ENCODE peak calls at places on chromosome 3, in four cellular contexts. One of them, this sample, is unnamed.

GRCh38 chr3:39343076-39343717 is 13.7 kb downstream of the CCR8 start:
- DNase-seq in stimulated activated CD4-positive, alpha-beta T cell treated with anti-CD3 and anti-CD28 coated beads, Interleukin-2, amount 100 ng/mL, for 48 hours: no peak
- DNase-seq in RWPE1: peak
- DNase-seq in HT-29: no peak
- DNase-seq in this sample: no peak

GRCh38 chr3:8458711-8459110 is 42.9 kb upstream of the LMCD1 start:
- DNase-seq in RWPE1: no peak
- DNase-seq in stimulated activated CD4-positive, alpha-beta T cell treated with anti-CD3 and anti-CD28 coated beads, Interleukin-2, amount 100 ng/mL, for 48 hours: no peak
- DNase-seq in HT-29: no peak
- DNase-seq in this sample: peak

GRCh38 chr3:149744151-149744550 is 8.1 kb downstream of the COMMD2 start:
- DNase-seq in RWPE1: no peak
- DNase-seq in stimulated activated CD4-positive, alpha-beta T cell treated with anti-CD3 and anti-CD28 coated beads, Interleukin-2, amount 100 ng/mL, for 48 hours: no peak
- DNase-seq in HT-29: no peak
- DNase-seq in this sample: no peak

GRCh38 chr3:80999481-80999880 is 762.0 kb downstream of the GBE1 start:
- DNase-seq in HT-29: no peak
- DNase-seq in stimulated activated CD4-positive, alpha-beta T cell treated with anti-CD3 and anti-CD28 coated beads, Interleukin-2, amount 100 ng/mL, for 48 hours: no peak
- DNase-seq in RWPE1: no peak
- DNase-seq in this sample: no peak

GRCh38 chr3:36937492-36937891 is 7.4 kb downstream of the TRANK1 start:
- DNase-seq in RWPE1: no peak
- DNase-seq in stimulated activated CD4-positive, alpha-beta T cell treated with anti-CD3 and anti-CD28 coated beads, Interleukin-2, amount 100 ng/mL, for 48 hours: no peak
- DNase-seq in HT-29: no peak
- DNase-seq in this sample: no peak

GRCh38 chr3:47910777-47911440 is 105.3 kb downstream of the MAP4 start:
- DNase-seq in stimulated activated CD4-positive, alpha-beta T cell treated with anti-CD3 and anti-CD28 coated beads, Interleukin-2, amount 100 ng/mL, for 48 hours: no peak
- DNase-seq in HT-29: no peak
- DNase-seq in RWPE1: peak
- DNase-seq in this sample: peak

GRCh38 chr3:196513697-196514349 is 1.3 kb downstream of the SMCO1 start:
- DNase-seq in HT-29: no peak
- DNase-seq in RWPE1: no peak
- DNase-seq in stimulated activated CD4-positive, alpha-beta T cell treated with anti-CD3 and anti-CD28 coated beads, Interleukin-2, amount 100 ng/mL, for 48 hours: no peak
- DNase-seq in this sample: peak

GRCh38 chr3:189735913-189736312 is 104.7 kb downstream of the TP63 start:
- DNase-seq in HT-29: no peak
- DNase-seq in RWPE1: no peak
- DNase-seq in stimulated activated CD4-positive, alpha-beta T cell treated with anti-CD3 and anti-CD28 coated beads, Interleukin-2, amount 100 ng/mL, for 48 hours: no peak
- DNase-seq in this sample: no peak

GRCh38 chr3:101675709-101676218 is 1.2 kb downstream of the ZBTB11 start:
- DNase-seq in HT-29: no peak
- DNase-seq in stimulated activated CD4-positive, alpha-beta T cell treated with anti-CD3 and anti-CD28 coated beads, Interleukin-2, amount 100 ng/mL, for 48 hours: no peak
- DNase-seq in RWPE1: no peak
- DNase-seq in this sample: no peak

GRCh38 chr3:99473321-99473751 is 165.1 kb upstream of the COL8A1 start:
- DNase-seq in HT-29: no peak
- DNase-seq in RWPE1: no peak
- DNase-seq in stimulated activated CD4-positive, alpha-beta T cell treated with anti-CD3 and anti-CD28 coated beads, Interleukin-2, amount 100 ng/mL, for 48 hours: no peak
- DNase-seq in this sample: no peak

GRCh38 chr3:64741344-64741743 is 53.5 kb upstream of the ADAMTS9 start:
- DNase-seq in stimulated activated CD4-positive, alpha-beta T cell treated with anti-CD3 and anti-CD28 coated beads, Interleukin-2, amount 100 ng/mL, for 48 hours: no peak
- DNase-seq in HT-29: no peak
- DNase-seq in RWPE1: no peak
- DNase-seq in this sample: peak

GRCh38 chr3:46186856-46187700 is 21.0 kb downstream of the CCR1 start:
- DNase-seq in HT-29: no peak
- DNase-seq in stimulated activated CD4-positive, alpha-beta T cell treated with anti-CD3 and anti-CD28 coated beads, Interleukin-2, amount 100 ng/mL, for 48 hours: no peak
- DNase-seq in RWPE1: no peak
- DNase-seq in this sample: no peak

GRCh38 chr3:101017048-101017447 is 23.8 kb upstream of the ABI3BP start:
- DNase-seq in stimulated activated CD4-positive, alpha-beta T cell treated with anti-CD3 and anti-CD28 coated beads, Interleukin-2, amount 100 ng/mL, for 48 hours: no peak
- DNase-seq in HT-29: no peak
- DNase-seq in RWPE1: no peak
- DNase-seq in this sample: peak

GRCh38 chr3:122021037-122021436 is 1.0 kb downstream of the ILDR1 start:
- DNase-seq in stimulated activated CD4-positive, alpha-beta T cell treated with anti-CD3 and anti-CD28 coated beads, Interleukin-2, amount 100 ng/mL, for 48 hours: no peak
- DNase-seq in RWPE1: no peak
- DNase-seq in HT-29: peak
- DNase-seq in this sample: no peak

GRCh38 chr3:70806556-70806955 is 494.1 kb upstream of the MDFIC2 start:
- DNase-seq in HT-29: no peak
- DNase-seq in stimulated activated CD4-positive, alpha-beta T cell treated with anti-CD3 and anti-CD28 coated beads, Interleukin-2, amount 100 ng/mL, for 48 hours: no peak
- DNase-seq in RWPE1: no peak
- DNase-seq in this sample: no peak

GRCh38 chr3:42846682-42847522 is 28.8 kb downstream of the CYP8B1 start:
- DNase-seq in HT-29: no peak
- DNase-seq in stimulated activated CD4-positive, alpha-beta T cell treated with anti-CD3 and anti-CD28 coated beads, Interleukin-2, amount 100 ng/mL, for 48 hours: peak
- DNase-seq in RWPE1: no peak
- DNase-seq in this sample: no peak

GRCh38 chr3:99875925-99876781 is 58.5 kb downstream of the CMSS1 start:
- DNase-seq in HT-29: peak
- DNase-seq in stimulated activated CD4-positive, alpha-beta T cell treated with anti-CD3 and anti-CD28 coated beads, Interleukin-2, amount 100 ng/mL, for 48 hours: peak
- DNase-seq in RWPE1: peak
- DNase-seq in this sample: peak

GRCh38 chr3:57706462-57706861 is 13.6 kb upstream of the DENND6A start:
- DNase-seq in HT-29: peak
- DNase-seq in stimulated activated CD4-positive, alpha-beta T cell treated with anti-CD3 and anti-CD28 coated beads, Interleukin-2, amount 100 ng/mL, for 48 hours: no peak
- DNase-seq in RWPE1: peak
- DNase-seq in this sample: peak

GRCh38 chr3:73614385-73614784 is 10.4 kb downstream of the PDZRN3 start:
- DNase-seq in RWPE1: no peak
- DNase-seq in HT-29: peak
- DNase-seq in stimulated activated CD4-positive, alpha-beta T cell treated with anti-CD3 and anti-CD28 coated beads, Interleukin-2, amount 100 ng/mL, for 48 hours: no peak
- DNase-seq in this sample: peak

GRCh38 chr3:50171540-50172301 is 16.6 kb downstream of the SEMA3F start:
- DNase-seq in RWPE1: no peak
- DNase-seq in stimulated activated CD4-positive, alpha-beta T cell treated with anti-CD3 and anti-CD28 coated beads, Interleukin-2, amount 100 ng/mL, for 48 hours: no peak
- DNase-seq in HT-29: peak
- DNase-seq in this sample: no peak

GRCh38 chr3:99659032-99659431 is 20.6 kb downstream of the COL8A1 start:
- DNase-seq in HT-29: no peak
- DNase-seq in stimulated activated CD4-positive, alpha-beta T cell treated with anti-CD3 and anti-CD28 coated beads, Interleukin-2, amount 100 ng/mL, for 48 hours: no peak
- DNase-seq in RWPE1: peak
- DNase-seq in this sample: peak

GRCh38 chr3:37295925-37296324 is 121.5 kb upstream of the LRRFIP2 start:
- DNase-seq in stimulated activated CD4-positive, alpha-beta T cell treated with anti-CD3 and anti-CD28 coated beads, Interleukin-2, amount 100 ng/mL, for 48 hours: no peak
- DNase-seq in HT-29: no peak
- DNase-seq in RWPE1: no peak
- DNase-seq in this sample: peak

GRCh38 chr3:124266517-124266916 is 274.6 kb upstream of the ROPN1 start:
- DNase-seq in HT-29: no peak
- DNase-seq in RWPE1: no peak
- DNase-seq in stimulated activated CD4-positive, alpha-beta T cell treated with anti-CD3 and anti-CD28 coated beads, Interleukin-2, amount 100 ng/mL, for 48 hours: no peak
- DNase-seq in this sample: peak

GRCh38 chr3:10162147-10162546 is 2.6 kb upstream of the IRAK2 start:
- DNase-seq in RWPE1: no peak
- DNase-seq in HT-29: no peak
- DNase-seq in stimulated activated CD4-positive, alpha-beta T cell treated with anti-CD3 and anti-CD28 coated beads, Interleukin-2, amount 100 ng/mL, for 48 hours: no peak
- DNase-seq in this sample: no peak

GRCh38 chr3:2968475-2968874 is 141.7 kb downstream of the IL5RA start:
- DNase-seq in HT-29: no peak
- DNase-seq in stimulated activated CD4-positive, alpha-beta T cell treated with anti-CD3 and anti-CD28 coated beads, Interleukin-2, amount 100 ng/mL, for 48 hours: no peak
- DNase-seq in RWPE1: no peak
- DNase-seq in this sample: no peak

GRCh38 chr3:71240035-71240434 is 343.5 kb downstream of the FOXP1 start:
- DNase-seq in HT-29: no peak
- DNase-seq in stimulated activated CD4-positive, alpha-beta T cell treated with anti-CD3 and anti-CD28 coated beads, Interleukin-2, amount 100 ng/mL, for 48 hours: no peak
- DNase-seq in RWPE1: no peak
- DNase-seq in this sample: no peak

GRCh38 chr3:153348457-153349137 is 186.6 kb downstream of the RAP2B start:
- DNase-seq in stimulated activated CD4-positive, alpha-beta T cell treated with anti-CD3 and anti-CD28 coated beads, Interleukin-2, amount 100 ng/mL, for 48 hours: no peak
- DNase-seq in HT-29: peak
- DNase-seq in RWPE1: no peak
- DNase-seq in this sample: peak

GRCh38 chr3:183044547-183045229 is 54.6 kb downstream of the MCCC1 start:
- DNase-seq in RWPE1: no peak
- DNase-seq in stimulated activated CD4-positive, alpha-beta T cell treated with anti-CD3 and anti-CD28 coated beads, Interleukin-2, amount 100 ng/mL, for 48 hours: no peak
- DNase-seq in HT-29: no peak
- DNase-seq in this sample: no peak

GRCh38 chr3:64867204-64867603 is 179.4 kb upstream of the ADAMTS9 start:
- DNase-seq in RWPE1: no peak
- DNase-seq in stimulated activated CD4-positive, alpha-beta T cell treated with anti-CD3 and anti-CD28 coated beads, Interleukin-2, amount 100 ng/mL, for 48 hours: no peak
- DNase-seq in HT-29: no peak
- DNase-seq in this sample: no peak

GRCh38 chr3:183254816-183255730 is 2.0 kb downstream of the B3GNT5 start:
- DNase-seq in RWPE1: peak
- DNase-seq in HT-29: peak
- DNase-seq in stimulated activated CD4-positive, alpha-beta T cell treated with anti-CD3 and anti-CD28 coated beads, Interleukin-2, amount 100 ng/mL, for 48 hours: no peak
- DNase-seq in this sample: no peak

GRCh38 chr3:171377859-171378258 is 82.3 kb downstream of the TNIK start:
- DNase-seq in stimulated activated CD4-positive, alpha-beta T cell treated with anti-CD3 and anti-CD28 coated beads, Interleukin-2, amount 100 ng/mL, for 48 hours: no peak
- DNase-seq in HT-29: no peak
- DNase-seq in RWPE1: no peak
- DNase-seq in this sample: peak

GRCh38 chr3:174285242-174285641 is 573.9 kb upstream of the NAALADL2 start:
- DNase-seq in HT-29: no peak
- DNase-seq in RWPE1: no peak
- DNase-seq in stimulated activated CD4-positive, alpha-beta T cell treated with anti-CD3 and anti-CD28 coated beads, Interleukin-2, amount 100 ng/mL, for 48 hours: no peak
- DNase-seq in this sample: no peak

GRCh38 chr3:193764959-193765358 is 172.0 kb downstream of the OPA1 start:
- DNase-seq in HT-29: no peak
- DNase-seq in RWPE1: no peak
- DNase-seq in stimulated activated CD4-positive, alpha-beta T cell treated with anti-CD3 and anti-CD28 coated beads, Interleukin-2, amount 100 ng/mL, for 48 hours: no peak
- DNase-seq in this sample: no peak

GRCh38 chr3:78846688-78847087 is 921.1 kb downstream of the ROBO1 start:
- DNase-seq in stimulated activated CD4-positive, alpha-beta T cell treated with anti-CD3 and anti-CD28 coated beads, Interleukin-2, amount 100 ng/mL, for 48 hours: no peak
- DNase-seq in HT-29: no peak
- DNase-seq in RWPE1: no peak
- DNase-seq in this sample: peak

GRCh38 chr3:123449986-123450474 is 1.1 kb upstream of the ADCY5 start:
- DNase-seq in HT-29: no peak
- DNase-seq in stimulated activated CD4-positive, alpha-beta T cell treated with anti-CD3 and anti-CD28 coated beads, Interleukin-2, amount 100 ng/mL, for 48 hours: no peak
- DNase-seq in RWPE1: no peak
- DNase-seq in this sample: no peak

GRCh38 chr3:112390783-112391641 is 58.1 kb downstream of the CD200 start:
- DNase-seq in HT-29: no peak
- DNase-seq in stimulated activated CD4-positive, alpha-beta T cell treated with anti-CD3 and anti-CD28 coated beads, Interleukin-2, amount 100 ng/mL, for 48 hours: no peak
- DNase-seq in RWPE1: peak
- DNase-seq in this sample: peak

GRCh38 chr3:189776163-189776824 is 145.1 kb downstream of the TP63 start:
- DNase-seq in stimulated activated CD4-positive, alpha-beta T cell treated with anti-CD3 and anti-CD28 coated beads, Interleukin-2, amount 100 ng/mL, for 48 hours: no peak
- DNase-seq in RWPE1: no peak
- DNase-seq in HT-29: no peak
- DNase-seq in this sample: no peak

GRCh38 chr3:37241880-37242279 is 67.5 kb upstream of the LRRFIP2 start:
- DNase-seq in RWPE1: no peak
- DNase-seq in HT-29: no peak
- DNase-seq in stimulated activated CD4-positive, alpha-beta T cell treated with anti-CD3 and anti-CD28 coated beads, Interleukin-2, amount 100 ng/mL, for 48 hours: no peak
- DNase-seq in this sample: no peak